ENCODE peak calls at places on chromosomes 5 and 9, in nine cellular contexts. X, V, W, T, F, Q, M, U and J are unnamed samples.
A peak's percentile ranks its signal among the peaks of the same experiment; 100 is the strongest.

GRCh38 chr9:37061763-37062162 is 27.7 kb upstream of the PAX5 start:
- DNase-seq in T (no peak), W (no peak), M (no peak), X (no peak), V (no peak), F (no peak), U (no peak), Q (peak; percentile 49), J (no peak)

GRCh38 chr5:73448451-73449136 is at the start of gene FOXD1:
- DNase-seq in W (peak; percentile 10), U (peak; percentile 61), T (peak; percentile 89), F (peak; percentile 45), Q (peak; percentile 95), V (no peak), M (peak; percentile 57), X (peak; percentile 45), J (peak; percentile 66)

GRCh38 chr9:94666364-94667099 is 27.2 kb upstream of the FBP1 start:
- DNase-seq in Q (no peak), X (no peak), T (no peak), V (no peak), F (no peak), W (no peak), U (no peak), M (peak; percentile 79), J (no peak)

GRCh38 chr5:145204741-145205140 is 630.4 kb downstream of the PRELID2 start:
- DNase-seq in X (no peak), Q (no peak), M (no peak), F (peak; percentile 47), V (no peak), W (no peak), U (no peak), T (no peak), J (no peak)

GRCh38 chr5:128536861-128537305 is 1.2 kb downstream of the FBN2 start:
- DNase-seq in M (no peak), X (peak; percentile 26), U (no peak), F (no peak), W (no peak), T (no peak), V (no peak), Q (no peak), J (no peak)

GRCh38 chr9:133542002-133542401 is 7.5 kb downstream of the ADAMTSL2 start:
- DNase-seq in U (no peak), W (no peak), X (no peak), T (no peak), Q (no peak), F (peak; percentile 45), M (no peak), V (no peak), J (no peak)

GRCh38 chr9:68629042-68629441 is 76.0 kb upstream of the PIP5K1B start:
- DNase-seq in Q (no peak), W (no peak), M (no peak), F (no peak), V (no peak), X (no peak), U (no peak), T (no peak), J (no peak)

GRCh38 chr5:1421521-1422341 is 23.5 kb downstream of the SLC6A3 start:
- DNase-seq in V (no peak), F (no peak), W (no peak), Q (no peak), U (no peak), T (peak; percentile 57), X (no peak), M (peak; percentile 11), J (no peak)

GRCh38 chr5:96691503-96692303 is 29.5 kb downstream of the CAST start:
- DNase-seq in W (no peak), Q (no peak), T (no peak), F (no peak), X (no peak), M (no peak), V (no peak), U (no peak), J (no peak)

GRCh38 chr5:148352696-148353095 is 17.3 kb downstream of the SPINK9 start:
- DNase-seq in U (no peak), M (no peak), T (no peak), Q (no peak), F (no peak), X (no peak), W (no peak), V (no peak), J (no peak)

GRCh38 chr9:134411451-134412297 is 85.4 kb downstream of the RXRA start:
- DNase-seq in T (no peak), X (no peak), V (no peak), F (no peak), M (no peak), W (no peak), U (no peak), Q (no peak), J (no peak)

GRCh38 chr5:127922603-127923002 is 161.0 kb upstream of the SLC12A2 start:
- DNase-seq in V (no peak), Q (peak; percentile 47), M (no peak), W (no peak), T (no peak), X (no peak), U (no peak), F (no peak), J (no peak)

GRCh38 chr9:89274838-89275237 is 36.2 kb upstream of the CKS2 start:
- DNase-seq in T (no peak), W (no peak), F (no peak), U (no peak), V (no peak), X (no peak), Q (no peak), M (no peak), J (no peak)

GRCh38 chr9:75591972-75592371 is 298.5 kb upstream of the PCSK5 start:
- DNase-seq in T (no peak), U (no peak), V (no peak), M (no peak), Q (no peak), X (no peak), F (no peak), W (no peak), J (no peak)

GRCh38 chr5:24059006-24059405 is 551.6 kb downstream of the PRDM9 start:
- DNase-seq in Q (no peak), W (no peak), X (no peak), F (no peak), T (no peak), M (no peak), U (no peak), V (no peak), J (no peak)

GRCh38 chr9:132237481-132237880 is 75.6 kb downstream of the NTNG2 start:
- DNase-seq in Q (peak; percentile 23), V (no peak), U (no peak), W (no peak), M (no peak), F (no peak), T (no peak), X (no peak), J (no peak)
- TF ChIP-seq POLR2A in Q (no peak), V (no peak), U (no peak), W (no peak), M (no peak), F (no peak), T (no peak), X (no peak), J (no peak)

GRCh38 chr5:174510771-174511453 is 213.5 kb upstream of the MSX2 start:
- DNase-seq in X (no peak), U (no peak), F (no peak), M (no peak), T (no peak), W (no peak), Q (no peak), V (no peak), J (no peak)
- H3K4me1 ChIP-seq in X (no peaks in the 10 kb centered on the region), U (no peaks in the 10 kb centered on the region), F (no peaks in the 10 kb centered on the region), M (no peaks in the 10 kb centered on the region), T (no peaks in the 10 kb centered on the region), W (peaks cover 14% of the 10 kb centered on the region), Q (no peaks in the 10 kb centered on the region), V (no peaks in the 10 kb centered on the region), J (no peaks in the 10 kb centered on the region)

DNA sequence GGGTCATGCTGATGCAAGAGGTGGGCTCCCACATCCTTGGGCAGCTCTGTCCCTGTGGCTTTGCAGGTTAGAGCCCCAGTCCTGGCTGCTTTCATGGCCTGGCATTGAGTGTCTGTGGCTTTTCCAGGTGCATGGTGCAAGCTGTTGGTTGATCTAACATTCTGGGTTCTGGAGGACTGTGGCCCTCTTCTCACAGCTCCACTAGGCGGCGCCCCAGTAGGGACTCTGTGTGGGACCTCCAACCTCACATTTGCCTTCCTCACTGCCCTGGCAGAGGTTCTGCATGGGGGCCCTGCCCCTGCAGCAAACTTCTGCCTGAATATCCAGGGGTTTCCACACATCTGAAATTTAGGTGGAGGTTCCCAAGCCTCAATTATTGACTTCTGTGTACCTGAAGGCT is 150.1 kb downstream of the NNT start:
- DNase-seq in F (no peak), T (no peak), U (no peak), W (no peak), Q (no peak), V (no peak), M (no peak), X (no peak), J (no peak)
- TF ChIP-seq CTCF in F (no peak), T (no peak), U (no peak), W (no peak), Q (no peak), V (no peak), M (no peak), X (no peak), J (no peak)

DNA sequence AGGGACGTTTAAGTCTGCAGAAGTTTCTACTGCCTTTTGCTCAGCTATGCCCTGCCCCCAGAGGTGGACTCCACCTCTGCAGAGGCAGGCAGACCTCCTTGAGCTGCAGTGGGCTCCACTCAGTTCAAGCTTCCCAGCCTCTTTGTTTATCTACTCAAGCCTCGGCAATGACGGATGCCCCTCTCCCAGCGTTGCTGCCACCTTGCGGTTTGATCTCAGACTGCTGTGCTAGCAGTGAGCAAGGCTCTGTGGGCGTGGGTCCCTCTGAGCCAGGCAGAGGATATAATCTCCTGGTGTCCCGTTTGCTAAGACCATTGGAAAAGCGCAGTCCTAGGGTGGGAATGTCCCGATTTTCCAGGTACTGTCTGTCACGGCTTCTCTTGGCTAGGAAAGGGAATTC is 2188.5 kb upstream of the WWC1 start:
- DNase-seq in Q (no peak), U (no peak), W (no peak), F (no peak), X (no peak), T (no peak), V (no peak), M (no peak), J (no peak)
- TF ChIP-seq POLR2A in Q (no peak), U (no peak), W (no peak), F (no peak), X (no peak), T (no peak), V (no peak), M (no peak), J (no peak)

GRCh38 chr5:119323630-119324000 is 32.2 kb upstream of the TNFAIP8 start:
- DNase-seq in F (no peak), V (no peak), X (no peak), T (no peak), U (no peak), M (no peak), W (no peak), Q (peak; percentile 40), J (peak; percentile 64)
- H3K4me1 ChIP-seq in F (peaks cover 29% of the 10 kb centered on the region), V (no peaks in the 10 kb centered on the region), X (no peaks in the 10 kb centered on the region), T (peaks cover 70% of the 10 kb centered on the region), U (no peaks in the 10 kb centered on the region), M (no peaks in the 10 kb centered on the region), W (peaks cover 83% of the 10 kb centered on the region), Q (peaks cover 65% of the 10 kb centered on the region), J (peaks cover 19% of the 10 kb centered on the region)